ENCODE peak calls at places on chromosomes 6 and 20, in nine cellular contexts. T is right cardiac atrium; B is astrocyte; H is H9; Z is GM23248; C is CD8-positive, alpha-beta T cell; G is lower lobe of right lung; M is fibroblast of lung; V is effector memory CD4-positive, alpha-beta T cell. K is an unnamed sample.

GRCh38 chr6:163971841-163972838 is 557.6 kb downstream of the QKI start:
- DNase-seq in T (no peak), B (no peak), H (no peak), Z (no peak), C (no peak), G (no peak), M (no peak), V (no peak), K (no peak)

GRCh38 chr6:39812496-39812852 is 20.3 kb downstream of the DAAM2 start:
- DNase-seq in T (peak; percentile 2), B (no peak), H (no peak), Z (no peak), C (no peak), G (no peak), M (no peak), V (no peak), K (no peak)

GRCh38 chr6:118934461-118935330 is at the start of gene MCM9:
- DNase-seq in T (peak; percentile 95), B (peak; percentile 70), H (peak; percentile 95), Z (peak; percentile 92), C (peak; percentile 84), G (peak; percentile 94), M (peak; percentile 84), V (peak; percentile 79), K (peak; percentile 88)

GRCh38 chr20:19423097-19423891 is 210.9 kb downstream of the SLC24A3 start:
- DNase-seq in T (no peak), B (no peak), H (no peak), Z (no peak), C (no peak), G (no peak), M (no peak), V (no peak), K (no peak)

GRCh38 chr6:150939399-150939798 is 73.9 kb downstream of the MTHFD1L start:
- DNase-seq in T (no peak), B (no peak), H (no peak), Z (no peak), C (no peak), G (no peak), M (no peak), V (no peak), K (no peak)

GRCh38 chr6:133802861-133803260 is 86.1 kb upstream of the TCF21 start:
- DNase-seq in T (no peak), B (peak; percentile 36), H (no peak), Z (peak; percentile 22), C (no peak), G (no peak), M (no peak), V (no peak), K (no peak)

GRCh38 chr6:23445157-23445710 is 680.8 kb upstream of the NRSN1 start:
- DNase-seq in T (no peak), B (peak; percentile 35), H (no peak), Z (no peak), C (no peak), G (no peak), M (peak; percentile 39), V (no peak), K (no peak)

GRCh38 chr6:53130891-53131290 is 17.8 kb downstream of the GCM1 start:
- DNase-seq in T (no peak), B (no peak), H (no peak), Z (no peak), C (no peak), G (no peak), M (no peak), V (no peak), K (no peak)

GRCh38 chr20:1648101-1648500 is 9.5 kb downstream of the SIRPG start:
- DNase-seq in T (no peak), B (no peak), H (no peak), Z (peak; percentile 39), C (no peak), G (no peak), M (no peak), V (no peak), K (no peak)

DNA sequence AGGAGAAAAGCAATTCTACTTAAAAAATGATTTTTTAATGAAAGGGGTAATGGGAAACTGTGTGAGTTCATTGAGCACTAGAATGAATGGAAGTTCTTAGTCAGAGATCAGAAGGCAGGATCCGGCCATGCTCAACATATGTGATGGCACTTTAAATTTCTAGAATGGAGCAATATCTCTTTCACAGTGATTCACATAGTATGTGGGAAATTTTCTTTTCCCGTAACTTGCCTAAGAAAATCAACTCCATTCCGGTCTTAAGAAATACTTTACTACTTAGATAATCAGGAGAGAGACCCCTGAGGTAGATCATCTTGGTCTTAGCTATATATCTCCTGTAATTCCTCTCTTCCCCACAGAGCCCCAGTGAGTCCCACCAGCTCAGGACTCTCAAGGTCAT is 131.8 kb downstream of the SCML4 start:
- DNase-seq in T (no peak), B (peak; percentile 42), H (no peak), Z (peak; percentile 95), C (no peak), G (no peak), M (peak; percentile 81), V (no peak), K (no peak)
- H3K27ac ChIP-seq in T (no peak overlapping the region), B (no peak overlapping the region), H (no peak overlapping the region), Z (peak overlapping the region; percentile 98), C (no peak overlapping the region), G (no peak overlapping the region), M (peak overlapping the region; percentile 79), V (no peak overlapping the region), K (no peak overlapping the region)

GRCh38 chr6:38261626-38262025 is 378.1 kb downstream of the BTBD9 start:
- DNase-seq in T (no peak), B (no peak), H (no peak), Z (peak; percentile 61), C (no peak), G (no peak), M (no peak), V (no peak), K (no peak)

GRCh38 chr6:38262041-38262440 is 377.7 kb downstream of the BTBD9 start:
- DNase-seq in T (no peak), B (peak; percentile 94), H (no peak), Z (peak; percentile 88), C (no peak), G (no peak), M (peak; percentile 74), V (no peak), K (no peak)

GRCh38 chr6:38266921-38267354 is 372.8 kb downstream of the BTBD9 start:
- DNase-seq in T (no peak), B (no peak), H (no peak), Z (no peak), C (no peak), G (no peak), M (no peak), V (no peak), K (no peak)

GRCh38 chr6:38262609-38263008 is 377.1 kb downstream of the BTBD9 start:
- DNase-seq in T (no peak), B (peak; percentile 83), H (no peak), Z (peak; percentile 88), C (no peak), G (no peak), M (peak; percentile 39), V (no peak), K (no peak)

GRCh38 chr6:38264605-38265004 is 375.1 kb downstream of the BTBD9 start:
- DNase-seq in T (no peak), B (no peak), H (peak; percentile 36), Z (no peak), C (no peak), G (no peak), M (no peak), V (no peak), K (no peak)
- H3K27ac ChIP-seq in T (no peak overlapping the region), B (peak overlapping the region; percentile 95), H (no peak overlapping the region), Z (no peak overlapping the region), C (no peak overlapping the region), G (no peak overlapping the region), M (no peak overlapping the region), V (no peak overlapping the region), K (peak overlapping the region; percentile 85)

GRCh38 chr6:136552054-136552453 is 1.8 kb upstream of the MAP7 start:
- DNase-seq in T (no peak), B (no peak), H (no peak), Z (no peak), C (no peak), G (no peak), M (no peak), V (no peak), K (no peak)
- H3K27ac ChIP-seq in T (no peak overlapping the region), B (no peak overlapping the region), H (no peak overlapping the region), Z (no peak overlapping the region), C (no peak overlapping the region), G (no peak overlapping the region), M (no peak overlapping the region), V (no peak overlapping the region), K (no peak overlapping the region)

DNA sequence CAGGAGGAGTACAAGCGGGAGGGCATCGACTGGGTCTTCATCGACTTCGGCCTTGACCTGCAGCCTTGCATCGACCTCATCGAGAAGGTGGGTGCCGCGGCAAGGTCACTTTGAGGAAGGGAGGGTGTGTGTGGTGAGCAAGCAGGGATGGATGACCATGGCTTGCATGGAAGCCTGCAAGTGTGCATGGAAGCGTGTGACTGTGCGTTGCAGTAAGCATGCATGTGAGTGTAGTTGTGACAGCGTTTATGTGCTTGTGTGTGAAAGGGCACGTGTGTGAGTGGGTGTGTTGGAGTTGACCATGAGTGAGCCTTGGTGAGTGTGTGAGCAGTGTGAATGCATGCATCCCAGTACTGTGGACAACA is 32.5 kb downstream of the MYH7B start:
- DNase-seq in T (peak; percentile 18), B (peak; percentile 6), H (no peak), Z (no peak), C (no peak), G (no peak), M (peak; percentile 11), V (no peak), K (no peak)
- H3K27ac ChIP-seq in T (no peak overlapping the region), B (no peak overlapping the region), H (no peak overlapping the region), Z (no peak overlapping the region), C (no peak overlapping the region), G (no peak overlapping the region), M (no peak overlapping the region), V (no peak overlapping the region), K (peak overlapping the region; percentile 43)

K was measured in substantia nigra.